ENCODE peak calls at places on chromosomes 7 and 10, in five cellular contexts. F is cardiac muscle cell, V is astrocyte, S is heart left ventricle, O is iPS DF 6.9. R is an unnamed sample.

GRCh38 chr7:32089678-32090077 is 19.5 kb upstream of the PDE1C start:
- DNase-seq in F (peak; percentile 6), V (no peak), S (no peak), O (no peak), R (no peak)

GRCh38 chr10:127911867-127912257 is 5.0 kb downstream of the PTPRE start:
- DNase-seq in F (no peak), V (no peak), S (no peak), O (no peak), R (no peak)

GRCh38 chr7:135283959-135284638 is 50.5 kb downstream of the STRA8 start:
- DNase-seq in F (no peak), V (no peak), S (no peak), O (no peak), R (no peak)

GRCh38 chr7:46226860-46227259 is 305.8 kb upstream of the IGFBP3 start:
- DNase-seq in F (no peak), V (no peak), S (no peak), O (no peak), R (no peak)

GRCh38 chr10:111872591-111872990 is 311.0 kb downstream of the GPAM start:
- DNase-seq in F (no peak), V (no peak), S (no peak), O (no peak), R (no peak)

GRCh38 chr10:7592627-7593026 is 74.1 kb downstream of the ITIH5 start:
- DNase-seq in F (no peak), V (no peak), S (no peak), O (no peak), R (no peak)

GRCh38 chr10:53230651-53231050 is 458.1 kb upstream of the MBL2 start:
- DNase-seq in F (no peak), V (no peak), S (no peak), O (no peak), R (no peak)

GRCh38 chr7:36283711-36284130 is 105.9 kb upstream of the ANLN start:
- DNase-seq in F (no peak), V (no peak), S (peak; percentile 69), O (no peak), R (no peak)

GRCh38 chr7:54860003-54860775 is 101.2 kb upstream of the SEC61G start:
- DNase-seq in F (no peak), V (no peak), S (no peak), O (no peak), R (no peak)

GRCh38 chr10:132392811-132393694 is 3.9 kb upstream of the PWWP2B start:
- DNase-seq in F (no peak), V (no peak), S (no peak), O (no peak), R (no peak)

GRCh38 chr7:157991351-157991750 is 596.3 kb downstream of the PTPRN2 start:
- DNase-seq in F (no peak), V (no peak), S (no peak), O (no peak), R (no peak)

GRCh38 chr10:16866861-16867260 is 49.6 kb upstream of the RSU1 start:
- DNase-seq in F (no peak), V (no peak), S (no peak), O (no peak), R (no peak)

GRCh38 chr10:118349235-118349634 is 7.1 kb upstream of the FAM204A start:
- DNase-seq in F (no peak), V (no peak), S (no peak), O (no peak), R (no peak)

GRCh38 chr7:85341121-85341520 is 154.3 kb upstream of the SEMA3D start:
- DNase-seq in F (no peak), V (no peak), S (no peak), O (no peak), R (no peak)

GRCh38 chr10:104300736-104301292 is 31.8 kb downstream of the GSTO2 start:
- DNase-seq in F (peak; percentile 95), V (peak; percentile 99), S (peak; percentile 84), O (no peak), R (no peak)

GRCh38 chr7:55977831-55978230 is 13.4 kb downstream of the NIPSNAP2 start:
- DNase-seq in F (peak; percentile 64), V (peak; percentile 75), S (no peak), O (no peak), R (no peak)

GRCh38 chr10:128416231-128416630 is 290.0 kb upstream of the MKI67 start:
- DNase-seq in F (no peak), V (no peak), S (no peak), O (no peak), R (no peak)

GRCh38 chr7:155662343-155663043 is 18.0 kb downstream of the RBM33 start:
- DNase-seq in F (no peak), V (no peak), S (no peak), O (no peak), R (no peak)

GRCh38 chr10:76882245-76882644 is 755.4 kb downstream of the KCNMA1 start:
- DNase-seq in F (no peak), V (no peak), S (no peak), O (no peak), R (no peak)

GRCh38 chr10:24722676-24723385 is 856 bp downstream of the ARHGAP21 start:
- DNase-seq in F (peak; percentile 67), V (no peak), S (peak; percentile 71), O (no peak), R (peak; percentile 79)

GRCh38 chr10:27319752-27320561 is 79.4 kb upstream of the ACBD5 start:
- DNase-seq in F (peak; percentile 89), V (peak; percentile 45), S (peak; percentile 50), O (no peak), R (peak; percentile 65)

GRCh38 chr7:16091951-16092350 is 329.4 kb downstream of the CRPPA start:
- DNase-seq in F (peak; percentile 43), V (no peak), S (no peak), O (no peak), R (no peak)

GRCh38 chr10:75403144-75404022 is 1.8 kb upstream of the ZNF503 start:
- DNase-seq in F (no peak), V (no peak), S (peak; percentile 23), O (no peak), R (peak; percentile 80)

GRCh38 chr10:33237736-33238624 is 96.5 kb downstream of the NRP1 start:
- DNase-seq in F (peak; percentile 90), V (peak; percentile 100), S (no peak), O (no peak), R (peak; percentile 70)

GRCh38 chr10:49611166-49611814 is 1.2 kb downstream of the SLC18A3 start:
- DNase-seq in F (no peak), V (no peak), S (no peak), O (no peak), R (peak; percentile 28)

GRCh38 chr7:106068986-106069385 is 43.1 kb downstream of the SYPL1 start:
- DNase-seq in F (peak; percentile 7), V (no peak), S (no peak), O (no peak), R (no peak)

GRCh38 chr10:132614431-132615341 is 77.1 kb downstream of the INPP5A start:
- DNase-seq in F (no peak), V (no peak), S (no peak), O (no peak), R (no peak)

GRCh38 chr10:124172241-124172661 is 78.9 kb upstream of the CHST15 start:
- DNase-seq in F (peak; percentile 75), V (no peak), S (no peak), O (no peak), R (no peak)

GRCh38 chr7:96327429-96327828 is 5.5 kb upstream of the SLC25A13 start:
- DNase-seq in F (no peak), V (no peak), S (no peak), O (no peak), R (peak; percentile 46)

GRCh38 chr7:155178096-155178495 is 108.0 kb downstream of the HTR5A start:
- DNase-seq in F (no peak), V (no peak), S (no peak), O (no peak), R (peak; percentile 1)

GRCh38 chr7:122068046-122068445 is 76.0 kb downstream of the AASS start:
- DNase-seq in F (no peak), V (no peak), S (no peak), O (no peak), R (no peak)

GRCh38 chr7:4809091-4809591 is 33.7 kb downstream of the AP5Z1 start:
- DNase-seq in F (no peak), V (no peak), S (peak; percentile 60), O (no peak), R (no peak)

GRCh38 chr7:117173001-117173400 is 149.9 kb downstream of the WNT2 start:
- DNase-seq in F (no peak), V (peak; percentile 29), S (no peak), O (no peak), R (no peak)
- H3K4me1 ChIP-seq in F (no peaks in the 10 kb centered on the region), V (no peaks in the 10 kb centered on the region), S (no peaks in the 10 kb centered on the region), O (no peaks in the 10 kb centered on the region), R (no peaks in the 10 kb centered on the region)

GRCh38 chr7:99040104-99040958 is 103.6 kb downstream of the SMURF1 start:
- DNase-seq in F (peak; percentile 89), V (peak; percentile 62), S (peak; percentile 85), O (peak; percentile 81), R (peak; percentile 86)
- H3K4me3 ChIP-seq in F (no peak overlapping the region), V (no peak overlapping the region), S (no peak overlapping the region), O (no peak overlapping the region), R (no peak overlapping the region)

DNA sequence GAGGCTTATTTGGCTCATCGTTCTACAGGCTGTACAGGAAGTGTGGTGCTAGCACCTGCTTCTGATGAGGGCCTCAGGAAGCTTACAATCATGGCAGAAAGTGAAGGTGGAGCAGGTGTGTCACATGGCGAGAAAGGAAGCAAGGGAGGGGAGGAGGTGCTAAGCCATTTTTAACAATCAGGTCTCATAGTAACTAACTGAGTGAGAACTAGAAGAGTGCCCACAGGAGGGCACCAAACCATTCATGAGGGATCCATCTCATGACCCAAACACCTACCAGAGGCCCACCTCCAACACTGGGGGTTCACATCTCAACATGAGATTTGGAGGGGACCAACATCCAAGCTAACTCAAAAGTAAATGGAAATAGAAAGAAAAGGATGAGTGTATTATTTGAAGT is 78.1 kb downstream of the CXCL12 start:
- DNase-seq in F (no peak), V (no peak), S (no peak), O (no peak), R (peak; percentile 32)
- H3K4me1 ChIP-seq in F (peaks cover 6% of the 10 kb centered on the region), V (peaks cover 10% of the 10 kb centered on the region), S (no peaks in the 10 kb centered on the region), O (peaks cover 6% of the 10 kb centered on the region), R (no peaks in the 10 kb centered on the region)

DNA sequence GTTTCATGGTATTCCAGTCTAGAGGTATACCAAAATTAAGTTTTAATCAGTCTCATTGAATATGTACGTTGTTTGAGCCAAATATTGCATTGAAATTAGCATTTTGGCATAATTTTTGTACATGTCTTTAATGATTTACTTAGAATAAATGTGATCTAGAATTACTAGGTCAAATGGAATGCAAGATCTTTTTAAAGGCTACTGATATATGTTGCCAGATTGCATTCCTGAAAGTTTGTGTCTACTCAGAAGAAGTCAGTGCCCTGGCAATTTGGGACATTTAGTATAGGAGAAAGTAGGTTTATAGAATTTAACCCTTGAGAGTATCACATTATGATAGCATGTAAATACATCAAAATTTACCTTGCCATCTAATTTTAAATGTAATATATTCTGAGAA is 32.4 kb downstream of the KMT2E start:
- DNase-seq in F (peak; percentile 59), V (peak; percentile 75), S (no peak), O (no peak), R (no peak)
- H3K4me3 ChIP-seq in F (no peak overlapping the region), V (no peak overlapping the region), S (no peak overlapping the region), O (no peak overlapping the region), R (no peak overlapping the region)